ENCODE peak calls at places on chromosomes 1 and 21, in nine cellular contexts. D, O, E, J, X, N, Y, M and P are unnamed samples.

GRCh38 chr1:115927971-115928370 is 48.3 kb upstream of the SLC22A15 start:
- DNase-seq in D (no peak), O (no peak), E (no peak), J (no peak), X (no peak), N (no peak), Y (no peak), M (no peak), P (no peak)

GRCh38 chr1:243917863-243918565 is 68.0 kb upstream of the AKT3 start:
- DNase-seq in D (no peak), O (no peak), E (no peak), J (no peak), X (no peak), N (no peak), Y (no peak), M (no peak), P (no peak)

GRCh38 chr1:36420409-36420808 is 22.7 kb upstream of the LSM10 start:
- DNase-seq in D (no peak), O (no peak), E (no peak), J (no peak), X (no peak), N (no peak), Y (no peak), M (no peak), P (no peak)

GRCh38 chr1:3697104-3697503 is 44.8 kb downstream of the TP73 start:
- DNase-seq in D (no peak), O (no peak), E (no peak), J (peak), X (no peak), N (no peak), Y (no peak), M (no peak), P (no peak)

GRCh38 chr1:10242135-10242534 is 31.8 kb downstream of the KIF1B start:
- DNase-seq in D (no peak), O (no peak), E (no peak), J (no peak), X (no peak), N (no peak), Y (no peak), M (no peak), P (no peak)

GRCh38 chr1:200588698-200589097 is 31.9 kb downstream of the KIF14 start:
- DNase-seq in D (no peak), O (no peak), E (no peak), J (no peak), X (no peak), N (no peak), Y (no peak), M (no peak), P (no peak)

GRCh38 chr1:77888429-77889239 is at the start of gene NEXN:
- DNase-seq in D (peak), O (peak), E (peak), J (no peak), X (no peak), N (no peak), Y (peak), M (peak), P (peak)

GRCh38 chr1:6124341-6124740 is 55.8 kb downstream of the CHD5 start:
- DNase-seq in D (no peak), O (no peak), E (no peak), J (no peak), X (no peak), N (no peak), Y (no peak), M (no peak), P (no peak)

GRCh38 chr21:16974060-16974459 is 538.8 kb upstream of the CXADR start:
- DNase-seq in D (no peak), O (no peak), E (no peak), J (no peak), X (no peak), N (no peak), Y (no peak), M (no peak), P (no peak)

GRCh38 chr1:211892577-211892976 is 62.0 kb upstream of the LPGAT1 start:
- DNase-seq in D (no peak), O (no peak), E (no peak), J (no peak), X (no peak), N (no peak), Y (no peak), M (no peak), P (no peak)

GRCh38 chr1:9890224-9890731 is 19.8 kb downstream of the CTNNBIP1 start:
- DNase-seq in D (no peak), O (no peak), E (peak), J (no peak), X (no peak), N (no peak), Y (no peak), M (no peak), P (no peak)

GRCh38 chr1:55214903-55215193 is 316 bp downstream of the USP24 start:
- DNase-seq in D (peak), O (peak), E (no peak), J (peak), X (no peak), N (no peak), Y (peak), M (no peak), P (peak)

GRCh38 chr21:39822042-39822441 is 45.2 kb upstream of the PCP4 start:
- DNase-seq in D (no peak), O (no peak), E (no peak), J (no peak), X (no peak), N (no peak), Y (no peak), M (no peak), P (no peak)

GRCh38 chr1:86582161-86582560 is 35.3 kb downstream of the CLCA4 start:
- DNase-seq in D (no peak), O (no peak), E (no peak), J (no peak), X (no peak), N (no peak), Y (no peak), M (no peak), P (no peak)

GRCh38 chr1:243982451-243983018 is 68.5 kb upstream of the ZBTB18 start:
- DNase-seq in D (no peak), O (no peak), E (no peak), J (no peak), X (no peak), N (no peak), Y (no peak), M (no peak), P (no peak)

GRCh38 chr1:46547481-46548383 is 3.7 kb downstream of the KNCN start:
- DNase-seq in D (peak), O (no peak), E (no peak), J (no peak), X (no peak), N (peak), Y (no peak), M (no peak), P (no peak)

GRCh38 chr1:203615182-203615581 is 11.4 kb upstream of the ATP2B4 start:
- DNase-seq in D (no peak), O (no peak), E (no peak), J (no peak), X (no peak), N (no peak), Y (no peak), M (no peak), P (no peak)

GRCh38 chr1:180542113-180542512 is 16.7 kb upstream of the OVAAL start:
- DNase-seq in D (no peak), O (no peak), E (no peak), J (no peak), X (no peak), N (no peak), Y (no peak), M (no peak), P (no peak)

GRCh38 chr1:93584238-93585003 is 97.2 kb downstream of the BCAR3 start:
- DNase-seq in D (no peak), O (no peak), E (no peak), J (no peak), X (no peak), N (no peak), Y (no peak), M (no peak), P (peak)

GRCh38 chr1:248828845-248829244 is 3.1 kb upstream of the SH3BP5L start:
- DNase-seq in D (peak), O (no peak), E (no peak), J (no peak), X (no peak), N (no peak), Y (no peak), M (no peak), P (no peak)

GRCh38 chr1:75908717-75909152 is 23.5 kb downstream of the ASB17 start:
- DNase-seq in D (peak), O (peak), E (no peak), J (no peak), X (no peak), N (no peak), Y (no peak), M (no peak), P (no peak)

GRCh38 chr1:118155106-118155505 is 29.9 kb downstream of the SPAG17 start:
- DNase-seq in D (no peak), O (no peak), E (no peak), J (no peak), X (no peak), N (no peak), Y (no peak), M (no peak), P (no peak)

GRCh38 chr1:221845650-221846371 is 103.9 kb upstream of the DUSP10 start:
- DNase-seq in D (no peak), O (no peak), E (no peak), J (no peak), X (no peak), N (no peak), Y (no peak), M (no peak), P (no peak)

GRCh38 chr1:94481473-94481933 is 60.1 kb downstream of the F3 start:
- DNase-seq in D (peak), O (peak), E (no peak), J (peak), X (peak), N (peak), Y (no peak), M (peak), P (no peak)

GRCh38 chr1:118963456-118964430 is 24.4 kb downstream of the TBX15 start:
- DNase-seq in D (no peak), O (no peak), E (no peak), J (no peak), X (no peak), N (no peak), Y (no peak), M (no peak), P (no peak)